ENCODE peak calls at places on chromosomes 6 and 20, in four cellular contexts. D is CD8-positive, alpha-beta memory T cell; R is left ventricle myocardium inferior; H is Peyer's patch. A is an unnamed sample.

GRCh38 chr6:26195924-26196845 is 109.0 kb downstream of the HFE start:
- DNase-seq in D (no peak), R (no peak), H (peak; percentile 70), A (no peak)

GRCh38 chr20:33250666-33251065 is 14.9 kb downstream of the BPIFA1 start:
- DNase-seq in D (no peak), R (no peak), H (no peak), A (no peak)

GRCh38 chr6:53896237-53896636 is 101.4 kb downstream of the LRRC1 start:
- DNase-seq in D (no peak), R (no peak), H (no peak), A (no peak)

GRCh38 chr6:151661509-151661908 is 146.0 kb upstream of the ESR1 start:
- DNase-seq in D (no peak), R (no peak), H (no peak), A (no peak)

GRCh38 chr20:341682-342081 is 5.2 kb upstream of the NRSN2 start:
- DNase-seq in D (peak; percentile 8), R (no peak), H (no peak), A (no peak)

GRCh38 chr6:96766769-96767168 is 70.5 kb downstream of the GPR63 start:
- DNase-seq in D (no peak), R (no peak), H (no peak), A (no peak)

GRCh38 chr6:22892452-22892851 is 323.1 kb downstream of the HDGFL1 start:
- DNase-seq in D (no peak), R (no peak), H (no peak), A (peak; percentile 98)

GRCh38 chr6:168131464-168132415 is 52.7 kb upstream of the FRMD1 start:
- DNase-seq in D (no peak), R (no peak), H (peak; percentile 33), A (no peak)

GRCh38 chr6:136439514-136440186 is 110.6 kb downstream of the MAP7 start:
- DNase-seq in D (no peak), R (no peak), H (peak; percentile 59), A (no peak)

DNA sequence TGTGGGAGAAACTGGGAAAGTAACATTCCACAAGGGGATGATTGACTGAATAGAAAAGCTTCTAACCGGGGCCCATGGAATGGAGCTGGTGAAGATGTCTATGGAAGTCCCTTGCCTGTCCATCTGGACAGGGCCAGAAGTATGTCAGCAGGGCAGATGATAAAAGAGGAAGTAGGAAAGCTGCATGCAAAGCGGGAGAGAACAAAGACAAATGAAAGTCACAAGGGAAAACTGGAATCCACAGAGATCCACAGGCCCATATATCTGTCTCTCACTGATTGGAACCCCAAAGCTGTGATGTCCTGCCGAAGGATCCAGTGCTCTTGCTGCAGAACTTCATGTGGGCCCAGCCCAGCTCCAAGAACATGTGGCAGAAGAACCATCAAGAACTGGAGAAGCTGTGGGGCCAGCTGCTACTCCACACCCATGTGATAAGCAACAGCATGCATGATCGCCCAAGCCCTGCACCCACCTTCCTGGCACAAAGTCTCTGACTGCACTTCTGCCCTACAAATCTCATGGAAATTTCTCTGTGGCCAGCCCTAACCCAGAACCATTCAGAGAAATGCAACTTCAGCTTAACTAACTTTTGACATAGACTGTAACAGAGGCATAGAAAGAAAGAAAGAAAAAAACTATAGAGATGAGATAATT is 716.0 kb downstream of the KIF16B start:
- DNase-seq in D (no peak), R (no peak), H (peak; percentile 48), A (no peak)
- H3K4me3 ChIP-seq in D (no peak overlapping the region), R (no peak overlapping the region), H (no peak overlapping the region), A (no peak overlapping the region)

GRCh38 chr6:106122941-106123337 is 36.8 kb downstream of the PRDM1 start:
- DNase-seq in D (no peak), R (no peak), H (no peak), A (no peak)

GRCh38 chr6:106125925-106126435 is 39.8 kb downstream of the PRDM1 start:
- DNase-seq in D (peak; percentile 64), R (no peak), H (peak; percentile 77), A (no peak)

GRCh38 chr6:106124015-106124414 is 37.9 kb downstream of the PRDM1 start:
- DNase-seq in D (no peak), R (no peak), H (no peak), A (no peak)

GRCh38 chr6:106122306-106122940 is 36.3 kb downstream of the PRDM1 start:
- DNase-seq in D (no peak), R (no peak), H (no peak), A (no peak)

DNA sequence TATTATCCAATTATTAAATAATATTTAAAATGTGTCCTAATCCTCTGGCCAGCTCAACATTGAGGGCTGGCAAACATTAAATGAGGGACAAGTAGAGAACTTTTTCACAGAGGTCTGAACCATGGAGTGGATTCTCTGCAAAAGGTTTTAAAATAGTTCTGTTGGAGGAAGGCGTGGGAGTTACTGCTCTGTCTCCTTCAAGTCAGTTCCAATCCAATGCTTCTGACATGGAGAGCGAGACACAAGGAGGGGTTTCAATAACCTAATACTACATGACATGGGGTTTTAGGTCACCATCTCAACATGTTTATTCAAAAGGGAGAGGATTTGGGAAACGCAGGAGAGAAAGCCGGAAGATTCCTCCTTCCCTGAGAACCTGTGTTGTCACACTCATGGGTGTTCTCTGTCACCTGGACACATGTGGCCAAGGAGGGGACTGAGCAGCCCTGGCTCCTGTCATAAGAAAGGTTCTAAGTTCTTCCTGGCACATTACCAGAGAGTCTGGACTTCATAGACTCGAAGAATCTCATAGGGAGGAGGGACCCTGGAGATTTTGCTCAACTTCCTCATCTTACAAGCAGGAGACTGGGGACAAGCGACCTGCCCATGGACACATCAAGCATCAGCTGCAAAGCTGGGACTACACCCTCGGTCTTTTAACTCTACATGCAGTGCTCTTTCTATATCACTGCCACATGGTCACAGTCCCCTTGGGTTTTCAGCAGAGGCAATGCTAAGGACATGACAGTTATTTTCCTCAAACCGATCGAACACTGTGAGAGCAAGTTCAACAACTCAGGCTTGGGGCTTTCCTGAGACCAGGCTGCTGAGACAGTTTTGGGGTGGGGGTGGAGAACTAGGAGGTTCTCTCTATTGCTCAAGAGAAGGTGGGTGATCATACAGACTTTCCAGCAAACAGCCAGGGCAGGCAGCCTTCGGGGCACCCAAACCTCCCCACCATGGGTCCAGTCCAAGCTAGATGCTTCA is 38.6 kb downstream of the PRDM1 start:
- DNase-seq in D (no peak), R (no peak), H (no peak), A (no peak)
- H3K4me3 ChIP-seq in D (no peak overlapping the region), R (no peak overlapping the region), H (no peak overlapping the region), A (no peak overlapping the region)

GRCh38 chr20:46348972-46349741 is 40.9 kb upstream of the CDH22 start:
- DNase-seq in D (no peak), R (peak; percentile 57), H (peak; percentile 63), A (no peak)
- H3K4me3 ChIP-seq in D (no peak overlapping the region), R (no peak overlapping the region), H (no peak overlapping the region), A (no peak overlapping the region)

DNA sequence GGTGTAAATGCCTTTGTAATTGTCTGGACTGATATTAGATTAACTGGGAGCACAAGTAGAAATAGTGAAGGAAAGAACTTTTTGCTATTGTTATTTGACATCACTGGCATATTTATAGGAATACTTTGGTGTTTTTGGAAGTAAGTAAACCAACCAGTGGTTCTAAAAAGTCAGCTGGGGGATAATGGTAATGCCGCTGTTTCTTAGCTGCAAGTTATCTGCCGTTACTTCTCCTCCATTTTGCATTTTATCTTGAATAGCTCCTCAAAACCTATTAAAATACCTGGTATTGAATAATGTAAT is 3.8 kb downstream of the PTPN1 start:
- DNase-seq in D (no peak), R (no peak), H (no peak), A (no peak)
- H3K4me3 ChIP-seq in D (peak overlapping the region; percentile 38), R (peak overlapping the region; percentile 100), H (no peak overlapping the region), A (peak overlapping the region; percentile 97)

DNA sequence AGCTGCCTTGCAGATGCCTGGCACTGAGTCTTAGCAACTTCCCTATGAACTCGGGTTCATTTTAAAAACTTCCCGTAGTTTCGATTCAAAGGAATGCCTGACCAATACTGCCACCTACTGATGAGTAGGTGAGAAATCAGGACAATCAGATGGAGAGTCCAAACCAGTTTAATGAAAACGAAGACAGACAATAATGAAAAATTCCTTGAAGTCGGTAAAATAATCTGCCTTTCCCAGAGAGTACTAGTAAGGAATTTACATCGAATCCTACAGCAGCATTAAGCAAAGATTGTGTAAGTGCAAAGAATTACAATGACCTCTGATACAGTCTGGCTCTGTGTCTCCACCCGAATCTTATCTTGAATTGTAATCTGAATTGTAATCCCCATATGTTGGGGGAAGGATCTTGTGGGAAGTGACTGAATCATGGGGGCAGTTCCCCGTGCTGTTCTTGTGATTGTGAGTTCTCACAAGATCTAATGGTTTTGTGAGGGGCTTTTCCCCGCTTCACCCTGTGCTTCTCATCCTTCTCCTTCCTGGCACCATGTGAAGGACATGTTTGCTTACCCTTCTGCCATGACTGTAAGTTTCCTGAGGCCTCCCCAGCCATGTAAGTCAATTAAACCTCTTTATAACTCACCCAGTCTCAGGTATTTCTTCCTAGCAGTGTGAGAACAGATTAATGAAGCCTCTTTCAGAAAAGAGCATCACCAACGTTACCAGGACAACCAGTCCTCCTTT is 134.4 kb downstream of the ARHGAP18 start:
- DNase-seq in D (no peak), R (no peak), H (no peak), A (no peak)
- H3K4me3 ChIP-seq in D (peak overlapping the region; percentile 34), R (peak overlapping the region; percentile 50), H (no peak overlapping the region), A (peak overlapping the region; percentile 14)

DNA sequence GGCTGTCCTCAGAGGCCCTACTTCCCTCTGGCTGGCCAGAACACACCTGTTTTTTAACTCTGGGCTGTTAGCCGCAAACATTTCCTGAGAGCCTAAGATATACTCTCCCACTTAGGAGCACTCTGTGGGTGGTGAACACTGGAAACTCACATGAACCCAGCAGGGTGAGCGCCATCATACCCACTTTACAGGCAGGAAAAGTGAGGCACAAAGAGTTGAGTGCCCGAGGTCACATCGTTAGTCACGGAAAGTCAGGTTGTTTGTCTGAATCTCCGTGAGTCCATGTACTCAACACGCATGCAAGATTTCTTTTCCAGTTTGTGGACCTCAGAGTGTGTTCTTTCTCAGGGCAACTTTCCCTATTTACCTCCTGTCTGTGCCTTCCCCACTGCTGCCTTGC is 1.9 kb downstream of the BAK1 start:
- DNase-seq in D (no peak), R (no peak), H (no peak), A (no peak)
- H3K4me3 ChIP-seq in D (peak overlapping the region; percentile 98), R (peak overlapping the region; percentile 97), H (peak overlapping the region; percentile 95), A (peak overlapping the region; percentile 100)